ENCODE peak calls at places on chromosomes 4 and X, in five cellular contexts. F is fibroblast of mammary gland, U is foreskin fibroblast, K is PC-3, L is NB4. A is an unnamed sample.
A peak's percentile ranks its signal among the peaks of the same experiment; 100 is the strongest.

GRCh38 chrX:51614353-51614752 is 4.4 kb downstream of the CENPVL3 start:
- DNase-seq in F (peak; percentile 66), U (peak; percentile 21), K (peak; percentile 61), L (peak; percentile 39), A (no peak)

GRCh38 chrX:10722804-10723364 is 102.5 kb upstream of the MID1 start:
- DNase-seq in F (peak; percentile 65), U (peak; percentile 39), K (peak; percentile 78), L (peak; percentile 40), A (no peak)

GRCh38 chrX:39439910-39440733 is 638.9 kb downstream of the MID1IP1 start:
- DNase-seq in F (no peak), U (no peak), K (no peak), L (no peak), A (no peak)

GRCh38 chr4:20412072-20412471 is 160.4 kb downstream of the SLIT2 start:
- DNase-seq in F (no peak), U (no peak), K (no peak), L (no peak), A (no peak)

GRCh38 chrX:46961574-46962279 is 49.5 kb downstream of the JADE3 start:
- DNase-seq in F (no peak), U (no peak), K (no peak), L (no peak), A (no peak)

GRCh38 chrX:8237718-8238117 is 66.7 kb upstream of the VCX2 start:
- DNase-seq in F (no peak), U (no peak), K (peak; percentile 6), L (peak; percentile 1), A (no peak)

GRCh38 chr4:182309877-182310276 is 66.7 kb downstream of the TENM3 start:
- DNase-seq in F (no peak), U (no peak), K (no peak), L (no peak), A (no peak)

GRCh38 chr4:142585411-142585810 is 260.7 kb downstream of the INPP4B start:
- DNase-seq in F (peak; percentile 51), U (peak; percentile 44), K (no peak), L (no peak), A (no peak)

GRCh38 chrX:48520455-48520854 is 1.2 kb upstream of the EBP start:
- DNase-seq in F (no peak), U (no peak), K (no peak), L (no peak), A (no peak)

GRCh38 chr4:11218692-11219091 is 210.0 kb downstream of the HS3ST1 start:
- DNase-seq in F (no peak), U (no peak), K (no peak), L (peak; percentile 10), A (no peak)

GRCh38 chr4:78293841-78294301 is 236.7 kb downstream of the FRAS1 start:
- DNase-seq in F (peak; percentile 84), U (peak; percentile 85), K (peak; percentile 51), L (no peak), A (no peak)

GRCh38 chr4:158172558-158173258 is at the start of gene GASK1B:
- DNase-seq in F (peak; percentile 72), U (peak; percentile 52), K (peak; percentile 70), L (peak; percentile 35), A (no peak)

GRCh38 chr4:28402751-28403150 is 1542.1 kb downstream of the STIM2 start:
- DNase-seq in F (no peak), U (no peak), K (no peak), L (no peak), A (no peak)

GRCh38 chrX:136953867-136954787 is 73.6 kb upstream of the RBMX start:
- DNase-seq in F (peak; percentile 77), U (peak; percentile 37), K (peak; percentile 88), L (peak; percentile 79), A (peak; percentile 15)

GRCh38 chrX:71996826-71997225 is 86.2 kb downstream of the NHSL2 start:
- DNase-seq in F (peak; percentile 65), U (no peak), K (no peak), L (no peak), A (no peak)

GRCh38 chr4:11765849-11766453 is 337.3 kb upstream of the HS3ST1 start:
- DNase-seq in F (peak; percentile 59), U (peak; percentile 11), K (peak; percentile 68), L (peak; percentile 58), A (no peak)

GRCh38 chrX:106728337-106728736 is 1.8 kb downstream of the RNF128 start:
- DNase-seq in F (no peak), U (no peak), K (no peak), L (no peak), A (no peak)

GRCh38 chrX:39595977-39596376 is 501.8 kb downstream of the BCOR start:
- DNase-seq in F (no peak), U (no peak), K (no peak), L (no peak), A (no peak)

GRCh38 chrX:5726246-5726645 is 502.4 kb downstream of the NLGN4X start:
- DNase-seq in F (no peak), U (peak; percentile 14), K (peak; percentile 35), L (peak; percentile 9), A (no peak)

GRCh38 chr4:36243355-36244256 is 708 bp downstream of the ARAP2 start:
- DNase-seq in F (peak; percentile 20), U (no peak), K (peak; percentile 47), L (no peak), A (no peak)

GRCh38 chr4:51997647-51998046 is 22.5 kb downstream of the LRRC66 start:
- DNase-seq in F (peak; percentile 2), U (no peak), K (peak; percentile 21), L (no peak), A (no peak)
- TF ChIP-seq CTCF in F (peak; percentile 11), U (no peak), K (peak; percentile 57), L (peak; percentile 9), A (no peak)

GRCh38 chr4:152644130-152644529 is 35.7 kb downstream of the TMEM154 start:
- DNase-seq in F (no peak), U (no peak), K (no peak), L (no peak), A (no peak)

GRCh38 chr4:152635876-152636275 is 43.9 kb downstream of the TMEM154 start:
- DNase-seq in F (no peak), U (no peak), K (no peak), L (peak; percentile 46), A (no peak)

GRCh38 chr4:152643153-152644035 is 36.4 kb downstream of the TMEM154 start:
- DNase-seq in F (no peak), U (no peak), K (no peak), L (peak; percentile 92), A (peak; percentile 50)

DNA sequence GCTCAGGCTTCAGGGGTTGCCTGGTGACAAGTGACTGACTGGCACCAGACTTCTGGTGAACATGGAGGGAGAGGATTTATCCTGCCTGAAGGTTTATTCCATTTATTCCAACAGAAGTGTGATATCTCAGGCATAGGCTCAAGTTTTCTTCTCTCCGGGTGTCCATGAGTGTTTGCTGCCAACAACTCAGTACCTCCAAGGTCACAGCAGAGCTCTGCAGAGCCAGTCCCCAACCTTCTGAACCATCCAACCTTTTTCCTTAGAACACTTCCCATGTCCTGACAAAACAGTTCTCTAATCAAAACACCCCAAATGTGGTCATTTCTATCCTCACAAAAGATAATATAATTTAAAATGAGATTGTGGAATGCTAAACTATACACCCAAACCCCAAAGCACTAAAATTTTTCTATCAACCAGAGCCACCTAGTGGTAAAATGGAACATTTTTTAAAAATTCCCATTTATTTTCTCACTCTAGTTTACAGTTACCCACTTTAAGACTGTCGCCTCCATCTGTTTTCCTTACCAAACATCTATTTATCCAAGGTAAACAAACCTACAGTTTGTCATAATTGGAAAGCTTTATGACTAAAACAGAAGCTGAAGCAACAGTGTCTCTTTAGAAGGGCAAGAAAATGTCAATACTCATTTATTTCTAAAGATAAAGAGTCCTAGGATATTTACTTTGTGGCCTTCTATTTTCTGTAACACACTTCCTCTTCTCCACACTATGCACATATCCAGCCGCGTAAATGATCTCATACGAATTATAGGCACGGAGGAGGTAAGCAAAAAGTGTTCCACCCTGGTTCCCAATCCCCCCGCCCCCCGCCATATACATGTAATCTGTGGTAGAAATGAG is 39.5 kb downstream of the TMEM154 start:
- DNase-seq in F (peak; percentile 36), U (no peak), K (peak; percentile 61), L (peak; percentile 48), A (no peak)
- TF ChIP-seq CTCF in F (peak; percentile 52), U (peak; percentile 24), K (peak; percentile 71), L (peak; percentile 30), A (peak; percentile 85)

GRCh38 chr4:76301775-76302162 is 4.8 kb upstream of the STBD1 start:
- DNase-seq in F (no peak), U (no peak), K (no peak), L (no peak), A (no peak)
- TF ChIP-seq CTCF in F (no peak), U (no peak), K (no peak), L (no peak), A (no peak)

GRCh38 chrX:127457161-127457560 is 595.0 kb downstream of the ACTRT1 start:
- DNase-seq in F (no peak), U (no peak), K (peak; percentile 43), L (no peak), A (no peak)

GRCh38 chrX:127459784-127460183 is 592.4 kb downstream of the ACTRT1 start:
- DNase-seq in F (no peak), U (no peak), K (peak; percentile 6), L (peak; percentile 1), A (no peak)
- TF ChIP-seq CTCF in F (no peak), U (no peak), K (no peak), L (no peak), A (no peak)

GRCh38 chr4:82851318-82851717 is 39.6 kb downstream of the SEC31A start:
- DNase-seq in F (no peak), U (no peak), K (no peak), L (no peak), A (no peak)

GRCh38 chr4:82851902-82852750 is 38.8 kb downstream of the SEC31A start:
- DNase-seq in F (peak; percentile 54), U (peak; percentile 12), K (peak; percentile 60), L (peak; percentile 61), A (no peak)

GRCh38 chr4:82850684-82851083 is 40.3 kb downstream of the SEC31A start:
- DNase-seq in F (no peak), U (no peak), K (no peak), L (no peak), A (no peak)

GRCh38 chr4:82848706-82849105 is 42.2 kb downstream of the SEC31A start:
- DNase-seq in F (no peak), U (no peak), K (no peak), L (no peak), A (no peak)

GRCh38 chr4:82852751-82853053 is 38.3 kb downstream of the SEC31A start:
- DNase-seq in F (no peak), U (no peak), K (peak; percentile 2), L (no peak), A (no peak)
- TF ChIP-seq CTCF in F (no peak), U (no peak), K (no peak), L (peak; percentile 3), A (no peak)

A was measured in activated B cell treated with CpG ODN at 0.5 μM for 24 hours.